ENCODE peak calls at places on chromosomes 3 and 15, in five cellular contexts. D, L, O, V and M are unnamed samples.

GRCh38 chr3:37453393-37454391 is 279.3 kb upstream of the LRRFIP2 start:
- DNase-seq in O (peak; percentile 83), D (no peak), V (peak; percentile 78), L (no peak), M (peak; percentile 30)

GRCh38 chr3:187281191-187281714 is 10.3 kb downstream of the MASP1 start:
- DNase-seq in V (no peak), O (no peak), D (no peak), L (peak; percentile 53), M (no peak)

GRCh38 chr3:138727371-138727770 is 107.4 kb downstream of the PIK3CB start:
- DNase-seq in D (no peak), L (no peak), V (no peak), O (no peak), M (no peak)

GRCh38 chr3:115518100-115518852 is 105.0 kb upstream of the GAP43 start:
- DNase-seq in L (peak; percentile 78), O (no peak), V (no peak), D (no peak), M (peak; percentile 13)

GRCh38 chr15:101062471-101063171 is 143.5 kb downstream of the LRRK1 start:
- DNase-seq in V (peak; percentile 20), O (peak; percentile 42), L (no peak), D (no peak), M (no peak)

GRCh38 chr3:123285066-123285465 is 83.3 kb downstream of the SEC22A start:
- DNase-seq in D (no peak), O (no peak), V (no peak), L (no peak), M (no peak)

GRCh38 chr3:138089091-138089490 is 26.3 kb downstream of the DZIP1L start:
- DNase-seq in V (no peak), L (peak; percentile 64), D (no peak), O (no peak), M (no peak)

GRCh38 chr3:137191133-137191923 is 233.5 kb downstream of the IL20RB start:
- DNase-seq in L (no peak), V (no peak), O (no peak), D (no peak), M (no peak)

GRCh38 chr15:69537085-69537484 is 84.5 kb downstream of the RPLP1 start:
- DNase-seq in D (no peak), L (no peak), O (no peak), V (no peak), M (no peak)

GRCh38 chr3:117524890-117525289 is 815.3 kb downstream of the TUSC7 start:
- DNase-seq in O (no peak), L (peak; percentile 93), V (no peak), D (no peak), M (no peak)

GRCh38 chr3:27978440-27978839 is 256.3 kb upstream of the EOMES start:
- DNase-seq in O (no peak), L (peak; percentile 1), D (no peak), V (no peak), M (no peak)

GRCh38 chr3:152458725-152459515 is 190.2 kb downstream of the MBNL1 start:
- DNase-seq in V (no peak), D (no peak), L (peak; percentile 64), O (no peak), M (no peak)

GRCh38 chr3:22117751-22118346 is 366.8 kb upstream of the ZNF385D start:
- DNase-seq in D (no peak), V (no peak), L (peak; percentile 45), O (no peak), M (peak; percentile 35)

GRCh38 chr15:31377030-31377429 is 50.4 kb downstream of the KLF13 start:
- DNase-seq in V (peak; percentile 84), D (no peak), L (no peak), O (no peak), M (no peak)

GRCh38 chr15:75455982-75456531 is 4.6 kb upstream of the SIN3A start:
- DNase-seq in L (peak; percentile 74), O (no peak), V (peak; percentile 79), D (no peak), M (peak; percentile 67)

GRCh38 chr3:23567917-23568316 is 237.8 kb upstream of the UBE2E1 start:
- DNase-seq in O (no peak), L (peak; percentile 97), V (no peak), D (no peak), M (no peak)

GRCh38 chr15:99123706-99124451 is 19.0 kb downstream of the SYNM start:
- DNase-seq in O (peak; percentile 97), L (peak; percentile 95), V (peak; percentile 82), D (no peak), M (peak; percentile 65)

GRCh38 chr15:90099868-90100854 is 2.1 kb downstream of the IDH2 start:
- DNase-seq in O (peak; percentile 78), V (no peak), D (no peak), L (peak; percentile 80), M (no peak)

GRCh38 chr15:57327985-57328471 is 48.3 kb upstream of the CGNL1 start:
- DNase-seq in L (peak; percentile 99), D (no peak), V (no peak), O (no peak), M (no peak)

GRCh38 chr3:150710097-150710496 is 6.4 kb upstream of the ERICH6 start:
- DNase-seq in D (no peak), L (no peak), O (no peak), V (no peak), M (no peak)

GRCh38 chr3:5217824-5218595 is 30.5 kb downstream of the EDEM1 start:
- DNase-seq in O (no peak), V (no peak), L (peak; percentile 78), D (no peak), M (no peak)

GRCh38 chr3:33114622-33115023 is 809 bp downstream of the CRTAP start:
- DNase-seq in V (no peak), L (no peak), O (no peak), D (no peak), M (no peak)

GRCh38 chr3:33117461-33117860 is 3.6 kb downstream of the CRTAP start:
- DNase-seq in D (no peak), L (no peak), V (no peak), O (no peak), M (no peak)

GRCh38 chr3:33111581-33111980 is 2.2 kb upstream of the CRTAP start:
- DNase-seq in V (no peak), D (no peak), O (no peak), L (no peak), M (no peak)

GRCh38 chr3:33115024-33115768 is 1.4 kb downstream of the CRTAP start:
- DNase-seq in D (no peak), O (peak; percentile 96), V (peak; percentile 76), L (peak; percentile 93), M (peak; percentile 69)

DNA sequence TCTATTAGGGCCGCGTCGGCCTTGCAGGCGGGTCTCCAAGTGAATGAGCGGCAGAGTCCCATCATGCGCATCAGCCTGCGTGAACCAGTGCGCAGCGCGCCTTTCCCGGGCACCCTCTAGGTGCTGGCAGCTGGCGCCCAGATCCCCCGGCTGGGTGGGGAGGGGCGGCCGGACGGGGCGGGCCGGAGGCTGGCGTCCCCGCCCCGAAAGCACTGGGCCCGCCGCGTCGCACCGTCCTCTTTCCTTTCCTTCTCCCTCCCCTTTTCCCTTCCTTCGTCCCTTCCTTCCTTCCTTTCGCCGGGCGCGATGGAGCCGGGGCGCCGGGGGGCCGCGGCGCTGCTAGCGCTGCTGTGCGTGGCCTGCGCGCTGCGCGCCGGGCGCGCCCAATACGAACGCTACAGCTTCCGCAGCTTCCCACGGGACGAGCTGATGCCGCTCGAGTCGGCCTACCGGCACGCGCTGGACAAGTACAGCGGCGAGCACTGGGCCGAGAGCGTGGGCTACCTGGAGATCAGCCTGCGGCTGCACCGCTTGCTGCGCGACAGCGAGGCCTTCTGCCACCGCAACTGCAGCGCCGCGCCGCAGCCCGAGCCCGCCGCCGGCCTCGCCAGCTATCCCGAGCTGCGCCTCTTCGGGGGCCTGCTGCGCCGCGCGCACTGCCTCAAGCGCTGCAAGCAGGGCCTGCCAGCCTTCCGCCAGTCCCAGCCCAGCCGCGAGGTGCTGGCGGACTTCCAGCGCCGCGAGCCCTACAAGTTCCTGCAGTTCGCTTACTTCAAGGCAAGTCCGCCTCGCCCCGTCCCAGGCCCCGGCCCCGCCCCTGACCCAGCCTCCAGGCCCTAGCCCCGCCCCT is at the start of gene CRTAP:
- DNase-seq in V (peak; percentile 99), L (peak; percentile 98), O (peak; percentile 99), D (peak; percentile 80), M (peak; percentile 89)
- H3K9me3 ChIP-seq in V (no peaks in the 10 kb centered on the region), L (no peaks in the 10 kb centered on the region), O (no peaks in the 10 kb centered on the region), D (no peaks in the 10 kb centered on the region), M (peaks cover 4% of the 10 kb centered on the region)

GRCh38 chr15:63820210-63820609 is 13.5 kb downstream of the HERC1 start:
- DNase-seq in L (no peak), D (no peak), V (no peak), O (no peak), M (no peak)

GRCh38 chr15:63818628-63819027 is 15.1 kb downstream of the HERC1 start:
- DNase-seq in D (no peak), O (no peak), V (no peak), L (no peak), M (no peak)

GRCh38 chr15:63815796-63816533 is 17.8 kb downstream of the HERC1 start:
- DNase-seq in L (no peak), O (peak; percentile 76), D (no peak), V (no peak), M (peak; percentile 87)

GRCh38 chr15:63818191-63818590 is 15.6 kb downstream of the HERC1 start:
- DNase-seq in D (no peak), O (no peak), V (no peak), L (peak; percentile 28), M (no peak)

DNA sequence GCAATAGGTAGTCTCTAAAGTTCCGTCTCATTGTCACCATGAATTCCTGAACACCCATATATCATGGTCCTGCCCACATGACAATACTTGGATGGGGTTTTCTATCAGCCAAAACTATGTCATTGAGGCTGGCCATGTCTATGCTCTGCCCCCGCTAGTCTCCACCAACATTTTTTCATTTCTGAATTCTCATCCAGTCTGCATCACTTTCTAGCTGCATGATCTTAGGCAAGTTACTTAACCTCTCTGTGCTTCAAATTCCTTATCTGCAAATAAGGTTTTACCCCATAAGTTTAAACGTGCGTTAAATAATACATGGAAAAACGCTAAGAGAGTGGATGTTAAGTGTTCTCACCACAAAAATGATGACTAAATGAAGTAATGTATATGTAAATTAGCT is 14.1 kb downstream of the HERC1 start:
- DNase-seq in D (no peak), V (no peak), O (no peak), L (no peak), M (no peak)
- H3K4me1 ChIP-seq in D (peaks cover 71% of the 10 kb centered on the region), V (peaks cover 48% of the 10 kb centered on the region), O (peaks cover 68% of the 10 kb centered on the region), L (no peaks in the 10 kb centered on the region), M (peaks cover 13% of the 10 kb centered on the region)

DNA sequence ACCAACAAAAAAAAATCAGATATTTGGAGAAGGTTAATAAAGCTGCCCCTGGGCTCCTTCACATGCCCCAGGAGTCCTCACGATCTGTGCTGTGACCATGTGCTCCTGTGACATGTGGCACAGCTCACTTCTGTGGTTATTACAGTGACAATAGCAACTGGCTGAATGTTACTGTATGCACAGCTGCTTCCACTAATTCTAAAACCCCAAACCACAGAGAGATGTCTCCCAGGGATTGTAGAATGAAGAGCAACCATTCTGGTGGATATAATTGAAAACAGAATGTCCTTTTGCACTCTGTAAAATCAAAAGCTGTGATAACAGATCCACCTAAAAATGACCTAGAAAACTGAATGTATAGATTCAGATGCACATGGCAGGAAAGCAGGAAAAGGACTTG is 489.2 kb upstream of the CNTN4 start:
- DNase-seq in O (no peak), D (no peak), L (no peak), V (no peak), M (no peak)
- H3K9me3 ChIP-seq in O (no peaks in the 10 kb centered on the region), D (peaks cover 6% of the 10 kb centered on the region), L (no peaks in the 10 kb centered on the region), V (no peaks in the 10 kb centered on the region), M (no peaks in the 10 kb centered on the region)

DNA sequence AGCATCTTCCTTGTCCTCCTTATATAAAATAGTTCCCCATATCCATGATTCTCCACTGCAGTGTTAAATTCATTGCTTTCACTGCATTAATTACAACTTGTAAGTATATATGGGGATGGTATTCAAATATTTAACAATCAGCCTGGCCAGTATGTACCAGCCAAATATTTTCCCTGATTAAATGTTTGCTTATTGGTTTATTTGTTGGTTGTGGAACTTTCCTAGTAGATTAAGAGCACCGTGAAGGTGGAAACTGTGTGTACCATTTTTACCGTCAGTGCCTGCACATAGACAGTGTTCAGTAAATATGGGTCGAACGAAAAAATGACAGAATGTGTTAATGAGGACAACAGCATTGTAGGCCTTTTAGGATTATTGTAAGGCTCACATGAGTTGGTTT is 7.0 kb downstream of the LAMP3 start:
- DNase-seq in V (no peak), D (no peak), O (no peak), L (no peak), M (no peak)
- H3K4me1 ChIP-seq in V (peaks cover 3% of the 10 kb centered on the region), D (no peaks in the 10 kb centered on the region), O (no peaks in the 10 kb centered on the region), L (no peaks in the 10 kb centered on the region), M (no peaks in the 10 kb centered on the region)